ENCODE peak calls at places on chromosomes 1 and 21, in four cellular contexts. K is NCI-H1092; A is stimulated activated CD8-positive, alpha-beta memory T cell treated with anti-CD3 and anti-CD28 coated beads, Interleukin-15, amount 100 ng/mL, for 4 hours; V is activated B cell treated with CpG ODN at 0.5 μM for 24 hours. Y is an unnamed sample.
A peak's percentile ranks its signal among the peaks of the same experiment; 100 is the strongest.

GRCh38 chr1:110328274-110328673 is 10.9 kb upstream of the RBM15 start:
- DNase-seq in K (no peak), A (no peak), V (no peak), Y (no peak)

GRCh38 chr1:220370041-220370700 is 97.9 kb upstream of the RAB3GAP2 start:
- DNase-seq in K (peak; percentile 47), A (no peak), V (no peak), Y (no peak)

GRCh38 chr1:93619507-93620168 is 62.0 kb downstream of the BCAR3 start:
- DNase-seq in K (peak; percentile 9), A (no peak), V (no peak), Y (no peak)

GRCh38 chr1:55073187-55073916 is 34.0 kb downstream of the PCSK9 start:
- DNase-seq in K (no peak), A (no peak), V (no peak), Y (no peak)

GRCh38 chr1:227951624-227952373 is 4.1 kb upstream of the WNT9A start:
- DNase-seq in K (no peak), A (no peak), V (no peak), Y (no peak)

GRCh38 chr1:96521994-96522760 is 199.4 kb upstream of the PTBP2 start:
- DNase-seq in K (no peak), A (no peak), V (no peak), Y (no peak)

GRCh38 chr1:201481761-201482493 is 12.9 kb upstream of the PHLDA3 start:
- DNase-seq in K (peak; percentile 78), A (peak; percentile 48), V (peak; percentile 73), Y (peak; percentile 80)

GRCh38 chr1:235703516-235703915 is 53.9 kb upstream of the GNG4 start:
- DNase-seq in K (no peak), A (no peak), V (no peak), Y (no peak)

GRCh38 chr21:25456672-25457071 is 150.6 kb downstream of the MRPL39 start:
- DNase-seq in K (no peak), A (no peak), V (no peak), Y (no peak)

GRCh38 chr1:32228771-32229170 is 6.6 kb downstream of the EIF3I start:
- DNase-seq in K (no peak), A (no peak), V (no peak), Y (no peak)

GRCh38 chr1:230277201-230277771 is 148.8 kb downstream of the PGBD5 start:
- DNase-seq in K (no peak), A (no peak), V (no peak), Y (no peak)

GRCh38 chr1:16063226-16063829 is 10.1 kb downstream of the FAM131C start:
- DNase-seq in K (no peak), A (no peak), V (no peak), Y (no peak)

GRCh38 chr1:79396901-79397300 is 390.4 kb upstream of the ADGRL4 start:
- DNase-seq in K (no peak), A (no peak), V (no peak), Y (no peak)

GRCh38 chr1:192832492-192832891 is 23.7 kb downstream of the RGS2 start:
- DNase-seq in K (no peak), A (no peak), V (no peak), Y (no peak)

GRCh38 chr1:9371391-9371935 is 78.8 kb downstream of the SPSB1 start:
- DNase-seq in K (no peak), A (no peak), V (no peak), Y (no peak)